ENCODE peak calls at places on chromosome 9, in ten cellular contexts. Q is CD4-positive, alpha-beta T cell; R is GM23338; X is ovary; O is cardiac muscle cell; Z is endothelial cell of umbilical vein; E is H7; T is psoas muscle; V is transverse colon; H is PC-3. D is an unnamed sample.

GRCh38 chr9:121731090-121731489 is 79.7 kb downstream of the DAB2IP start:
- DNase-seq in Q (no peak), X (no peak), E (no peak), R (no peak), T (no peak), V (no peak), Z (no peak), O (no peak), H (no peak), D (no peak)

GRCh38 chr9:138038244-138038671 is 160.7 kb downstream of the CACNA1B start:
- DNase-seq in V (no peak), T (no peak), O (peak; percentile 88), Q (no peak), E (no peak), H (no peak), X (no peak), Z (no peak), R (no peak), D (no peak)

GRCh38 chr9:124269556-124269955 is 11.8 kb downstream of the NEK6 start:
- DNase-seq in E (no peak), V (no peak), O (no peak), Q (no peak), X (no peak), T (no peak), H (no peak), Z (no peak), R (no peak), D (no peak)

GRCh38 chr9:3473402-3473801 is 52.4 kb downstream of the RFX3 start:
- DNase-seq in Z (peak; percentile 24), R (no peak), E (no peak), V (no peak), O (no peak), X (no peak), Q (no peak), T (no peak), H (no peak), D (no peak)

GRCh38 chr9:6184749-6185645 is 30.6 kb upstream of the IL33 start:
- DNase-seq in H (no peak), R (no peak), T (no peak), O (no peak), Z (peak; percentile 63), Q (no peak), V (no peak), E (no peak), X (peak; percentile 40), D (peak; percentile 55)

GRCh38 chr9:109411818-109412352 is 86.2 kb downstream of the PTPN3 start:
- DNase-seq in T (no peak), O (peak; percentile 37), Z (no peak), V (no peak), R (peak; percentile 76), H (peak; percentile 15), X (peak; percentile 26), Q (no peak), E (peak; percentile 58), D (no peak)

GRCh38 chr9:5869315-5870019 is 21.2 kb upstream of the MLANA start:
- DNase-seq in Z (no peak), E (peak; percentile 73), X (no peak), T (no peak), H (peak; percentile 23), O (no peak), Q (no peak), V (no peak), R (peak; percentile 75), D (no peak)

GRCh38 chr9:125484632-125485282 is 222.3 kb downstream of the MAPKAP1 start:
- DNase-seq in H (no peak), X (peak; percentile 61), Z (peak; percentile 59), R (no peak), T (peak; percentile 25), O (no peak), E (no peak), V (no peak), Q (no peak), D (no peak)

GRCh38 chr9:116394070-116394469 is 240.5 kb downstream of the PAPPA start:
- DNase-seq in Q (no peak), E (no peak), Z (no peak), R (no peak), H (no peak), T (no peak), O (no peak), X (no peak), V (no peak), D (no peak)

GRCh38 chr9:81526587-81526986 is 162.8 kb downstream of the TLE1 start:
- DNase-seq in Z (no peak), T (no peak), E (no peak), Q (no peak), R (no peak), X (no peak), H (no peak), O (no peak), V (no peak), D (no peak)

GRCh38 chr9:121246821-121247511 is 21.0 kb upstream of the GSN start:
- DNase-seq in R (no peak), Q (no peak), T (peak; percentile 33), H (no peak), X (no peak), O (no peak), V (no peak), E (no peak), Z (no peak), D (peak; percentile 36)

GRCh38 chr9:75491533-75491932 is 398.9 kb upstream of the PCSK5 start:
- DNase-seq in R (no peak), T (no peak), Z (no peak), Q (no peak), O (no peak), H (no peak), X (no peak), E (no peak), V (no peak), D (no peak)

GRCh38 chr9:73183917-73184861 is 32.5 kb downstream of the ANXA1 start:
- DNase-seq in R (peak; percentile 54), X (no peak), O (peak; percentile 46), E (no peak), Z (peak; percentile 47), T (no peak), Q (no peak), V (no peak), H (peak; percentile 60), D (no peak)

GRCh38 chr9:107869111-107869510 is 379.5 kb upstream of the KLF4 start:
- DNase-seq in R (no peak), H (no peak), V (no peak), Q (no peak), X (no peak), O (no peak), T (no peak), Z (no peak), E (no peak), D (no peak)

GRCh38 chr9:22815246-22815645 is 368.6 kb downstream of the DMRTA1 start:
- DNase-seq in R (no peak), T (no peak), H (no peak), O (no peak), V (no peak), Q (no peak), Z (no peak), E (no peak), X (no peak), D (no peak)

GRCh38 chr9:130975932-130976841 is 32.8 kb upstream of the LAMC3 start:
- DNase-seq in V (no peak), O (no peak), H (peak; percentile 6), R (no peak), E (peak; percentile 39), Q (no peak), Z (no peak), X (no peak), T (no peak), D (no peak)

GRCh38 chr9:130975156-130975555 is 33.8 kb upstream of the LAMC3 start:
- DNase-seq in Q (no peak), T (no peak), E (no peak), O (no peak), R (no peak), X (no peak), H (no peak), Z (no peak), V (no peak), D (no peak)

GRCh38 chr9:130979591-130980385 is 29.2 kb upstream of the LAMC3 start:
- DNase-seq in X (no peak), T (no peak), R (no peak), E (no peak), Q (no peak), V (no peak), Z (no peak), O (no peak), H (no peak), D (no peak)

GRCh38 chr9:130980526-130980925 is 28.4 kb upstream of the LAMC3 start:
- DNase-seq in H (no peak), T (no peak), O (no peak), Z (no peak), Q (no peak), X (no peak), E (no peak), V (no peak), R (no peak), D (no peak)

DNA sequence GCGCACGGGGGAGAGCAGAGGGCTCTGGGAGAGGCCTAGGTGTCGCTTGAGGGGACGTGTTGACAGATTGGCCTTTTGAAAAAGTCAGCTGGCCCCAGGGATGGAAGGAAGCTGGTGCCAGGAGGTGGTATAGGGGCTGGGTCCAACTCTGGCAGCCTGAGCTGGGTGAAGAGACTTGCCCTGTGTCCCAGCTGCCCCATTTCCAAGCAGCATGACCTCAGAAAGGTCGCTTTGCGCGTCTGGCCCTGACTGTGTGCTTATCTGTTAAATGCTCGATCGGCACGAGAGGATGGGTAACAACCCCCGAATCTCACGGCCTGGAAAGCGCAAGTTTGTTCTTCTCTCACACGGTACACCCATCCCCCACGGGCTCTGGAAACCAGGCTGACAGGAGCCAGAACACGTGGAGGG is 31.2 kb upstream of the LAMC3 start:
- DNase-seq in R (no peak), Z (no peak), H (no peak), V (no peak), Q (no peak), O (peak; percentile 83), E (no peak), T (no peak), X (no peak), D (peak; percentile 63)
- H3K27me3 ChIP-seq in R (no peaks in the 10 kb centered on the region), Z (no peaks in the 10 kb centered on the region), H (no peaks in the 10 kb centered on the region), V (peaks cover 19% of the 10 kb centered on the region), Q (no peaks in the 10 kb centered on the region), O (no peaks in the 10 kb centered on the region), E (no peaks in the 10 kb centered on the region), T (peaks cover 49% of the 10 kb centered on the region), X (no peaks in the 10 kb centered on the region), D (no peaks in the 10 kb centered on the region)

GRCh38 chr9:34589656-34590375 is at the start of gene CNTFR:
- DNase-seq in T (peak; percentile 71), Z (no peak), E (peak; percentile 95), H (no peak), X (peak; percentile 76), Q (no peak), O (peak; percentile 81), R (peak; percentile 79), V (no peak), D (peak; percentile 92)
- H3K27me3 ChIP-seq in T (no peaks in the 10 kb centered on the region), Z (peaks cover 91% of the 10 kb centered on the region), E (peaks cover 89% of the 10 kb centered on the region), H (peaks cover 55% of the 10 kb centered on the region), X (no peaks in the 10 kb centered on the region), Q (peaks cover 91% of the 10 kb centered on the region), O (peaks cover 47% of the 10 kb centered on the region), R (peaks cover 100% of the 10 kb centered on the region), V (peaks cover 95% of the 10 kb centered on the region), D (no peaks in the 10 kb centered on the region)

GRCh38 chr9:1052908-1053590 is 2.9 kb downstream of the DMRT2 start:
- DNase-seq in X (no peak), Q (no peak), E (no peak), O (no peak), R (no peak), V (no peak), Z (no peak), H (no peak), T (no peak), D (no peak)
- H3K27me3 ChIP-seq in X (no peaks in the 10 kb centered on the region), Q (peaks cover 80% of the 10 kb centered on the region), E (peaks cover 89% of the 10 kb centered on the region), O (peaks cover 91% of the 10 kb centered on the region), R (peaks cover 98% of the 10 kb centered on the region), V (peaks cover 100% of the 10 kb centered on the region), Z (peaks cover 65% of the 10 kb centered on the region), H (no peaks in the 10 kb centered on the region), T (peaks cover 62% of the 10 kb centered on the region), D (peaks cover 2% of the 10 kb centered on the region)

GRCh38 chr9:135850737-135851136 is 56.6 kb downstream of the CAMSAP1 start:
- DNase-seq in X (no peak), H (peak; percentile 24), V (no peak), R (no peak), T (no peak), E (no peak), Z (peak; percentile 42), Q (no peak), O (no peak), D (no peak)
- H3K27me3 ChIP-seq in X (no peaks in the 10 kb centered on the region), H (no peaks in the 10 kb centered on the region), V (no peaks in the 10 kb centered on the region), R (no peaks in the 10 kb centered on the region), T (no peaks in the 10 kb centered on the region), E (no peaks in the 10 kb centered on the region), Z (no peaks in the 10 kb centered on the region), Q (no peaks in the 10 kb centered on the region), O (no peaks in the 10 kb centered on the region), D (no peaks in the 10 kb centered on the region)

D was measured in right cardiac atrium.